ENCODE peak calls at places on chromosomes 12 and 14, in four cellular contexts. D is activated naive CD8-positive, alpha-beta T cell treated with anti-CD3 and anti-CD28 coated beads for 36 hours; G is T-helper 2 cell; H is NCI-H1092. U is an unnamed sample.

GRCh38 chr14:99168330-99168729 is 103.7 kb downstream of the BCL11B start:
- DNase-seq in D (no peak), G (no peak), H (no peak), U (no peak)

GRCh38 chr12:22231078-22231477 is 103.4 kb downstream of the ST8SIA1 start:
- DNase-seq in D (no peak), G (no peak), H (no peak), U (no peak)

GRCh38 chr12:65511134-65511912 is 232.8 kb downstream of the MSRB3 start:
- DNase-seq in D (no peak), G (no peak), H (no peak), U (no peak)

GRCh38 chr14:88929656-88930436 is 105.4 kb downstream of the TTC8 start:
- DNase-seq in D (no peak), G (no peak), H (no peak), U (no peak)

GRCh38 chr12:49903700-49904423 is at the start of gene FAIM2:
- DNase-seq in D (peak), G (peak), H (peak), U (peak)

GRCh38 chr12:116384629-116385485 is 107.4 kb upstream of the MED13L start:
- DNase-seq in D (no peak), G (no peak), H (no peak), U (no peak)

GRCh38 chr14:22563987-22564386 is 25.0 kb downstream of the DAD1 start:
- DNase-seq in D (no peak), G (no peak), H (no peak), U (no peak)

GRCh38 chr12:118981285-118982201 is at the start of gene SRRM4:
- DNase-seq in D (no peak), G (no peak), H (peak), U (peak)

GRCh38 chr14:54919330-54919729 is 16.7 kb upstream of the GCH1 start:
- DNase-seq in D (no peak), G (no peak), H (no peak), U (no peak)

GRCh38 chr14:71414631-71415403 is 507.6 kb downstream of the PCNX1 start:
- DNase-seq in D (no peak), G (no peak), H (no peak), U (no peak)

GRCh38 chr14:31059152-31059924 is 33.2 kb upstream of the STRN3 start:
- DNase-seq in D (no peak), G (no peak), H (no peak), U (peak)

GRCh38 chr12:46675736-46676135 is 150.1 kb downstream of the SLC38A4 start:
- DNase-seq in D (no peak), G (no peak), H (no peak), U (peak)

GRCh38 chr12:41904041-41904440 is 240.6 kb downstream of the GXYLT1 start:
- DNase-seq in D (no peak), G (no peak), H (no peak), U (no peak)

GRCh38 chr14:67533754-67534085 is 630 bp downstream of the PLEKHH1 start:
- DNase-seq in D (no peak), G (no peak), H (peak), U (peak)

GRCh38 chr14:60064491-60065072 is 27.1 kb upstream of the PCNX4 start:
- DNase-seq in D (no peak), G (peak), H (no peak), U (no peak)

GRCh38 chr14:100778078-100778927 is 47.6 kb upstream of the MEG3 start:
- DNase-seq in D (no peak), G (no peak), H (no peak), U (peak)

GRCh38 chr12:6078378-6079083 is 45.9 kb downstream of the VWF start:
- DNase-seq in D (no peak), G (no peak), H (no peak), U (no peak)

GRCh38 chr12:11543513-11544168 is 105.8 kb upstream of the ETV6 start:
- DNase-seq in D (no peak), G (no peak), H (no peak), U (no peak)

GRCh38 chr12:15584366-15585041 is 204.7 kb downstream of the EPS8 start:
- DNase-seq in D (no peak), G (no peak), H (peak), U (peak)

GRCh38 chr12:70747445-70747844 is 110.2 kb upstream of the PTPRB start:
- DNase-seq in D (no peak), G (no peak), H (no peak), U (no peak)

GRCh38 chr14:71371711-71372396 is 464.6 kb downstream of the PCNX1 start:
- DNase-seq in D (no peak), G (no peak), H (no peak), U (no peak)

GRCh38 chr12:70581199-70581598 is 56.0 kb downstream of the PTPRB start:
- DNase-seq in D (no peak), G (no peak), H (no peak), U (no peak)

GRCh38 chr14:64880382-64881121 is 845 bp upstream of the SPTB start:
- DNase-seq in D (peak), G (peak), H (peak), U (peak)

GRCh38 chr12:46450279-46450748 is 77.7 kb upstream of the SLC38A2 start:
- DNase-seq in D (no peak), G (no peak), H (no peak), U (no peak)

GRCh38 chr12:130199536-130200390 is 37.5 kb downstream of the FZD10 start:
- DNase-seq in D (no peak), G (no peak), H (no peak), U (no peak)

GRCh38 chr14:75278422-75279152 is at the start of gene FOS:
- DNase-seq in D (peak), G (peak), H (peak), U (peak)

GRCh38 chr12:27970981-27971489 is 1.5 kb downstream of the PTHLH start:
- DNase-seq in D (no peak), G (no peak), H (no peak), U (no peak)

GRCh38 chr12:131087991-131088700 is 134.4 kb downstream of the ADGRD1 start:
- DNase-seq in D (no peak), G (no peak), H (no peak), U (no peak)

GRCh38 chr14:74085047-74085637 is 386 bp downstream of the LIN52 start:
- DNase-seq in D (peak), G (no peak), H (peak), U (peak)

GRCh38 chr12:107873223-107873622 is 98.7 kb downstream of the ASCL4 start:
- DNase-seq in D (no peak), G (no peak), H (no peak), U (no peak)

GRCh38 chr14:75277796-75278421 is 719 bp upstream of the FOS start:
- DNase-seq in D (no peak), G (no peak), H (no peak), U (no peak)

GRCh38 chr14:104888489-104889373 is 23.7 kb downstream of the CEP170B start:
- DNase-seq in D (no peak), G (no peak), H (no peak), U (no peak)

GRCh38 chr12:64400041-64400440 is 4.2 kb upstream of the XPOT start:
- DNase-seq in D (no peak), G (peak), H (no peak), U (no peak)

GRCh38 chr12:90801776-90802175 is 153.2 kb downstream of the CCER1 start:
- DNase-seq in D (no peak), G (no peak), H (no peak), U (no peak)

GRCh38 chr12:131800594-131801135 is 27.5 kb upstream of the MMP17 start:
- DNase-seq in D (no peak), G (no peak), H (no peak), U (no peak)

GRCh38 chr14:49173765-49174373 is 412.3 kb downstream of the RPS29 start:
- DNase-seq in D (peak), G (no peak), H (peak), U (peak)

GRCh38 chr14:24080888-24081738 is 9.8 kb downstream of the CPNE6 start:
- DNase-seq in D (peak), G (peak), H (peak), U (peak)

GRCh38 chr14:77181603-77182437 is at the start of gene TMEM63C:
- DNase-seq in D (peak), G (peak), H (peak), U (peak)

GRCh38 chr12:88639361-88639760 is 59.1 kb upstream of the KITLG start:
- DNase-seq in D (no peak), G (no peak), H (no peak), U (peak)

U was measured in NCI-H524.